ENCODE peak calls at places on chromosomes 13 and 19, in six cellular contexts. J is keratinocyte; T is colonic mucosa; Y is Peyer's patch; R is thyroid gland; G is CD8-positive, alpha-beta memory T cell. A is an unnamed sample.

GRCh38 chr13:112103260-112103843 is 36.4 kb downstream of the SOX1 start:
- DNase-seq in J (no peak), T (no peak), Y (no peak), R (no peak), G (no peak), A (no peak)

GRCh38 chr13:33125821-33126570 is 109.8 kb downstream of the KL start:
- DNase-seq in J (peak), T (no peak), Y (peak), R (peak), G (no peak), A (peak)

GRCh38 chr13:81017525-81018152 is 676.7 kb upstream of the SPRY2 start:
- DNase-seq in J (no peak), T (no peak), Y (no peak), R (no peak), G (peak), A (peak)

GRCh38 chr19:4878491-4878968 is 11.1 kb upstream of the PLIN3 start:
- DNase-seq in J (no peak), T (no peak), Y (no peak), R (no peak), G (no peak), A (no peak)

GRCh38 chr19:35986664-35987570 is 8.1 kb upstream of the SDHAF1 start:
- DNase-seq in J (no peak), T (peak), Y (no peak), R (peak), G (no peak), A (no peak)

GRCh38 chr13:105346141-105346766 is 1189.2 kb downstream of the EFNB2 start:
- DNase-seq in J (peak), T (no peak), Y (no peak), R (no peak), G (no peak), A (peak)

GRCh38 chr19:29819986-29820385 is 8.2 kb downstream of the CCNE1 start:
- DNase-seq in J (no peak), T (no peak), Y (no peak), R (no peak), G (no peak), A (no peak)

GRCh38 chr13:71672527-71672926 is 194.5 kb downstream of the DACH1 start:
- DNase-seq in J (no peak), T (no peak), Y (no peak), R (no peak), G (no peak), A (no peak)

GRCh38 chr13:110914293-110915056 is 394 bp downstream of the ANKRD10 start:
- DNase-seq in J (no peak), T (peak), Y (peak), R (peak), G (peak), A (no peak)

GRCh38 chr13:52003551-52003950 is 7.7 kb downstream of the ATP7B start:
- DNase-seq in J (no peak), T (no peak), Y (no peak), R (no peak), G (no peak), A (no peak)

GRCh38 chr19:14440049-14440448 is 6.9 kb downstream of the PKN1 start:
- DNase-seq in J (no peak), T (peak), Y (peak), R (peak), G (peak), A (no peak)

GRCh38 chr13:41960195-41960699 is 662 bp downstream of the VWA8 start:
- DNase-seq in J (no peak), T (no peak), Y (peak), R (peak), G (no peak), A (no peak)

GRCh38 chr19:54206030-54206830 is 5.6 kb downstream of the RPS9 start:
- DNase-seq in J (no peak), T (no peak), Y (no peak), R (no peak), G (no peak), A (no peak)

GRCh38 chr13:42660367-42660965 is 86.5 kb downstream of the TNFSF11 start:
- DNase-seq in J (no peak), T (no peak), Y (no peak), R (no peak), G (no peak), A (no peak)

GRCh38 chr19:31578326-31578725 is 229.1 kb upstream of the TSHZ3 start:
- DNase-seq in J (no peak), T (no peak), Y (no peak), R (no peak), G (no peak), A (no peak)

GRCh38 chr19:7848779-7849457 is 18.9 kb downstream of the EVI5L start:
- DNase-seq in J (no peak), T (no peak), Y (peak), R (no peak), G (no peak), A (no peak)

GRCh38 chr13:58406545-58406944 is 775.0 kb downstream of the PCDH17 start:
- DNase-seq in J (no peak), T (no peak), Y (no peak), R (no peak), G (no peak), A (no peak)
- H3K27ac ChIP-seq in J (no peak), T (no peak), Y (no peak), R (no peak), G (no peak), A (no peak)

GRCh38 chr19:18433039-18433691 is 4.8 kb downstream of the ISYNA1 start:
- DNase-seq in J (no peak), T (no peak), Y (no peak), R (peak), G (no peak), A (no peak)

GRCh38 chr19:18431351-18432197 is 6.4 kb downstream of the ISYNA1 start:
- DNase-seq in J (no peak), T (no peak), Y (no peak), R (no peak), G (no peak), A (no peak)

GRCh38 chr19:18433735-18434398 is 4.1 kb downstream of the ISYNA1 start:
- DNase-seq in J (no peak), T (no peak), Y (no peak), R (peak), G (no peak), A (no peak)

GRCh38 chr19:18430417-18431144 is 7.4 kb downstream of the ISYNA1 start:
- DNase-seq in J (no peak), T (no peak), Y (no peak), R (no peak), G (no peak), A (no peak)

DNA sequence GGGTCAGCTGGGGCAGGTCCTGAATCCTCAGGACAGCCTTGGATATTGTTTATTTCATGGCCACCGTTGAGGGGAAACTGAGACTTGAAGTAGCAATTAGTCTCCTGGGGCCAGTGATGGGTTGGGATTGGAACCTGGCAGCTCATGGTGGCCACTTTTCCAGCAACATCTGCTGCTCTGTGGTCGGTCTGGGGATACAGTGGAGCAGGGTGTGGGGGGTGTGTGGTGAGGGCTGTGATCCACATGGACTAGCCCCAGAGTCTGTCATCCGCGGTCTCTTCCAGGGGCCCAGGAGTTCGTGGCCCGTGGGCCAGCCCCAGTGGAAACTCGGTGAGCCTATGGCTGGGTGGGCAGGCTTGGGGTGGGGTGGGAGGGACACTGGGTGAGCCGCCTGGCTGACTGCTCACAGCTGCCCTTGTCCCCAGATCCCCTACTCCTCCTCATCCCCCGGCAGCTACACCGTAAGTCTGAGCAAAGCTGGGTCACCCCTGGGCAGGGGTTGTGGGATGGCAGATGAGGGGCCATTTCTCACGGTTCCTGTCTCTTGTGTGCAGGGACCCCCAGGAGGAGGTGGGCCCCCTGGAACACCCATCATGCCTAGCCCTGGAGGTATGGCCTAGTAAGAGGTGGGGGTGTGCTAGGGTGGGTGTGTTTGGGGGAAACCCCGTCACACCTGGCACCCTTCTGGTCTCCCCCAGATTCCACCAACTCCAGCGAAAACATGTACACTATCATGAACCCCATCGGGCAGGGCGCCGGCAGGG is 5.5 kb downstream of the ISYNA1 start:
- DNase-seq in J (no peak), T (no peak), Y (no peak), R (no peak), G (no peak), A (no peak)
- H3K27ac ChIP-seq in J (no peak), T (no peak), Y (peak), R (no peak), G (peak), A (no peak)

DNA sequence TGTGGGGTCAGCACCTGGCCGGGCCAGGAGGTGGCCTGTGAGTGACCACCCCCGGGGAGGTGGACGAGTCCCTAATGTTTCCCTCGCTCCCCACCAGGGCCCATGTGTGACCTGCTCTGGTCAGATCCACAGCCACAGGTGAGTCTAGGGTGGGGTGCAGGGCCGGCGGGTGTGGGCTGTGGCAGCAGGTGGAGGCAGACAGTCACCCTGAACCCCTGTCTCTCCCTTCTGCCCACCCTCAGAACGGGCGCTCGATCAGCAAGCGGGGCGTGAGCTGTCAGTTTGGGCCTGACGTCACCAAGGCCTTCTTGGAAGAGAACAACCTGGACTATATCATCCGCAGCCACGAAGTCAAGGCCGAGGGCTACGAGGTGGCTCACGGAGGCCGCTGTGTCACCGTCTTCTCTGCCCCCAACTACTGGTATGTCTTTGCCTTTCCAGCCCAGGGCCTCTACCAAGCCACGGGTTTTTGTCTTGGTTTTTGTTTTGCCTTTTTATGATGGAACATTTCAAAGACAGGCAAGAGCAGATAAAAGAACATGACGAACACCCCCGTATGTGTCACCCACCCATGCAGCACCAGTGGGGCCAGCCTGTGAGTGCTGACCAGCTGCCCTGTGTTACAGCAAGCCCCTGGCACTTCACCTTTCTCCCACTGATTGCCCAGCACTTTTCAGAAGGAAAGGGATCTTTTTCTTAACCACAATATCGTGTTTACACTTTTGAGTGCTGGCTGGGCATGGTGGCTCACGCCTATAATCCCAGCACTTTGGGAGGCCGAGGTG is 24.9 kb downstream of the CCDC8 start:
- DNase-seq in J (no peak), T (no peak), Y (no peak), R (no peak), G (no peak), A (no peak)
- H3K27ac ChIP-seq in J (no peak), T (no peak), Y (no peak), R (no peak), G (no peak), A (no peak)

DNA sequence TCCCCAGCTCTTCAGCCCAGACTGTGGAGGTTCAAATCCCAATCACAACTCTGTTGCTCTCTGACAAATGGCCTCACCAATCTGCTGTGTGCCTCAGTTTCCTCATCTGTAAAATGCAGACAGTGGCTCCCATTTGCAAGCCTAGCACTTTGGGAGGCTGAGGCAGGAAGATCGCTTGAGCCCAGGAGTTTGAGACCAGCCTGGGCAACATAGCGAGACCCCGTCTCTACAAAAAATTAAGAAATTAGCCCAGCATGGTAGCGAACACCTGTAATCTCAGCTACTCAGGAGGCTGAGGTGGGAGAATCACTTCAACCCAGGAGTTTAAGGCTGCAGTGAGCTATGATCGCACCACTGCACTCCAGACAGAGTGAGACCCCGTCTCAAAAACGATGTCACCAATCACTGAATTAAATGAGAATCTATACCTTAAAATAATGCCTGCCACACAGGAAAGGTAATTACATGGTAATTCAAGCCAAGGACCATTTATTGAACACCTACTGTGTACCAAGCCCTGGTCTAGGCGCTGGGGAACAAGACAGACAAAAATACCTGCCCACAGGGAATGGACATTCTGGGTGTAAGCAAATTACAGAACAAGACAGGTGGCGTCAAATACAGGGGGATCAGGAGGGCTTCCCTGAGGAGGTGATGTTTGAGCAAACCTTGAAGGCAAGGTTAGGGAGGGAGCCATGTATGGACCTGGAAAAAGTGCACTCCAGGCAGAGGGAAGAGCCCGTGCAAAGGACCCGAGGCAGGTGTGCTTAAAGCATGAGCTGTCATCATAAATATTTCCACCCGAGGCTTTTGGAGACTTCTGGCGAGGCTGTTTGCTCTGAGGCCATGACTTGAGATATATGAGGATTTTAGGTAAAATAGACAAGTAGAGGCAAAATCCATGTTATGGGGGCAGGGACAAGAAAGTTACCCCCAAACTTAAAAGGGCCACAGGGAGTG is 7.7 kb downstream of the NR2F6 start:
- DNase-seq in J (no peak), T (no peak), Y (no peak), R (no peak), G (no peak), A (no peak)
- H3K27ac ChIP-seq in J (no peak), T (no peak), Y (no peak), R (no peak), G (no peak), A (no peak)

GRCh38 chr13:60379837-60380236 is 17.2 kb upstream of the TDRD3 start:
- DNase-seq in J (no peak), T (no peak), Y (no peak), R (no peak), G (no peak), A (no peak)
- H3K27ac ChIP-seq in J (no peak), T (no peak), Y (no peak), R (no peak), G (no peak), A (no peak)

DNA sequence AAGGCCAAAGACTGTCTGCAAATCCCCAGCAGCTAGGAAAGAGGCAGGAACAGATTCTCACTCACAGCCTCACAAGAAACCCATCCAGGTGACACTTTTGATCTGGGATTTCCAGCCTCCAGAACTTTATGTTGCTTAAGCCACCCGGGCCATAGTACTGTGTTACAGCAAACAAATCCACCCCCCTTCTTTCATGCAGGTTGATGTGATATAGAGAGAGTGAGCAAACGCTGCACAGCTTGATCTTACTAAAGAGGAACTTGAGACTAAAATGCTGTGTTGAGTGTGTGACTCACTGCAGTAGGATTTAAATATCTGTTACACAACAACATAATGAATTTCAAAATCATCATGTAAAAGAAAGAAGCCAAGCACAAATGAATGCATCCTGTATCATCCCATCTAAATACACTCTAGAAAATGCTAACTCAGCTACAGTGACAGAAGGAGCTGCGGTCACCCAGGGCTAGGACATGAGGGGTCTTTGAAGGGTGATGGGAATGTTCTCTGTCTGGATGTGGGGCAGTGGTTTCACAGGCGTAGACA is 32.2 kb downstream of the RCBTB2 start:
- DNase-seq in J (peak), T (no peak), Y (no peak), R (no peak), G (no peak), A (peak)
- H3K27ac ChIP-seq in J (peak), T (peak), Y (no peak), R (no peak), G (no peak), A (peak)

GRCh38 chr19:49425922-49426592 is 869 bp downstream of the GFY start:
- DNase-seq in J (no peak), T (no peak), Y (no peak), R (no peak), G (no peak), A (no peak)
- H3K27ac ChIP-seq in J (no peak), T (no peak), Y (no peak), R (no peak), G (no peak), A (no peak)

DNA sequence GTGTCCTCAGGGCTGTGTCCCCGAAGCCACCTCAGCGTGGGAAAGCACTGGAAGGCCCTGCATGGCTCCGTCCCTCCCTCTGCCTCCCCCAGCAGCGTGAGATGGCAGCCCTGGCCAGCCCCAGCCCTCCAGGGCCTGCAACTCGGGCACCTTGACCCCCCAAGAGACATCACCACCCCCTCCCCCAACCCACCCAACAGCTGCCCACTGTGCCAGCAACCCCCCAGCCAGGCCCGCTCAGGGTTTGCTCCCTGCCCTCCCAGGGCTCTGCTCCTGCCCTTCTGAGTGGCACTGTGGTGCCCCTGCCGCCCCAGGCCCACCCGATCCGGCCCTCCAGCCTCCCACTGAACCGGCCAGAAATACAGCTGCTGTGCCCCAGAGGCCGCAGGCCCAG is 1.5 kb upstream of the ASPDH start:
- DNase-seq in J (no peak), T (no peak), Y (no peak), R (no peak), G (no peak), A (no peak)
- H3K27ac ChIP-seq in J (no peak), T (no peak), Y (no peak), R (no peak), G (no peak), A (no peak)

GRCh38 chr19:38698225-38699026 is 45.8 kb downstream of the CAPN12 start:
- DNase-seq in J (no peak), T (no peak), Y (no peak), R (no peak), G (no peak), A (no peak)

GRCh38 chr19:38700350-38700932 is 43.8 kb downstream of the CAPN12 start:
- DNase-seq in J (no peak), T (no peak), Y (no peak), R (no peak), G (no peak), A (no peak)

GRCh38 chr19:38697641-38698071 is 46.6 kb downstream of the CAPN12 start:
- DNase-seq in J (no peak), T (no peak), Y (peak), R (no peak), G (no peak), A (no peak)

GRCh38 chr19:38699647-38700349 is 44.5 kb downstream of the CAPN12 start:
- DNase-seq in J (no peak), T (no peak), Y (no peak), R (no peak), G (no peak), A (no peak)

GRCh38 chr19:38699027-38699346 is 45.3 kb downstream of the CAPN12 start:
- DNase-seq in J (peak), T (no peak), Y (no peak), R (no peak), G (no peak), A (peak)
- H3K27ac ChIP-seq in J (peak), T (peak), Y (peak), R (peak), G (no peak), A (peak)

A was measured in epithelial cell of prostate.